ENCODE peak calls at places on chromosomes 1 and 21, in ten cellular contexts. One of them, this sample, is unnamed.
A peak's percentile ranks its signal among the peaks of the same experiment; 100 is the strongest.

GRCh38 chr1:202964755-202965440 is 2.2 kb downstream of the CYB5R1 start:
- DNase-seq in HCT116: no peak
- DNase-seq in K562: no peak
- DNase-seq in HepG2: no peak
- DNase-seq in WTC11: no peak
- DNase-seq in A549: no peak
- DNase-seq in SK-N-SH: no peak
- DNase-seq in GM12878: no peak
- DNase-seq in endothelial cell of umbilical vein: no peak
- DNase-seq in H1: no peak
- DNase-seq in this sample: no peak

GRCh38 chr1:38243106-38243505 is 196.5 kb upstream of the POU3F1 start:
- DNase-seq in HCT116: no peak
- DNase-seq in K562: peak; percentile 35
- DNase-seq in HepG2: no peak
- DNase-seq in WTC11: peak; percentile 52
- DNase-seq in A549: peak; percentile 4
- DNase-seq in SK-N-SH: no peak
- DNase-seq in GM12878: no peak
- DNase-seq in endothelial cell of umbilical vein: no peak
- DNase-seq in H1: no peak
- DNase-seq in this sample: no peak

GRCh38 chr1:193335797-193336428 is 149.5 kb upstream of the B3GALT2 start:
- DNase-seq in HCT116: no peak
- DNase-seq in K562: no peak
- DNase-seq in HepG2: no peak
- DNase-seq in WTC11: no peak
- DNase-seq in A549: no peak
- DNase-seq in SK-N-SH: no peak
- DNase-seq in GM12878: no peak
- DNase-seq in endothelial cell of umbilical vein: peak; percentile 21
- DNase-seq in H1: no peak
- DNase-seq in this sample: no peak

GRCh38 chr1:221336141-221336540 is 405.7 kb downstream of the DUSP10 start:
- DNase-seq in HCT116: no peak
- DNase-seq in K562: no peak
- DNase-seq in HepG2: peak; percentile 11
- DNase-seq in WTC11: no peak
- DNase-seq in A549: no peak
- DNase-seq in SK-N-SH: no peak
- DNase-seq in GM12878: no peak
- DNase-seq in endothelial cell of umbilical vein: no peak
- DNase-seq in H1: no peak
- DNase-seq in this sample: no peak

GRCh38 chr1:229253170-229253974 is 17.5 kb upstream of the RAB4A start:
- DNase-seq in HCT116: no peak
- DNase-seq in K562: no peak
- DNase-seq in HepG2: peak; percentile 75
- DNase-seq in WTC11: no peak
- DNase-seq in A549: peak; percentile 72
- DNase-seq in SK-N-SH: peak; percentile 48
- DNase-seq in GM12878: no peak
- DNase-seq in endothelial cell of umbilical vein: no peak
- DNase-seq in H1: no peak
- DNase-seq in this sample: peak; percentile 69

GRCh38 chr21:41753001-41753725 is 13.7 kb downstream of the RIPK4 start:
- DNase-seq in HCT116: no peak
- DNase-seq in K562: no peak
- DNase-seq in HepG2: no peak
- DNase-seq in WTC11: no peak
- DNase-seq in A549: no peak
- DNase-seq in SK-N-SH: no peak
- DNase-seq in GM12878: no peak
- DNase-seq in endothelial cell of umbilical vein: no peak
- DNase-seq in H1: no peak
- DNase-seq in this sample: no peak

GRCh38 chr1:2557146-2558029 is 1.2 kb downstream of the TNFRSF14 start:
- DNase-seq in HCT116: no peak
- DNase-seq in K562: no peak
- DNase-seq in HepG2: no peak
- DNase-seq in WTC11: no peak
- DNase-seq in A549: no peak
- DNase-seq in SK-N-SH: peak; percentile 31
- DNase-seq in GM12878: no peak
- DNase-seq in endothelial cell of umbilical vein: no peak
- DNase-seq in H1: no peak
- DNase-seq in this sample: no peak

GRCh38 chr1:178434899-178435298 is 61.9 kb downstream of the CLEC20A start:
- DNase-seq in HCT116: no peak
- DNase-seq in K562: no peak
- DNase-seq in HepG2: no peak
- DNase-seq in WTC11: no peak
- DNase-seq in A549: no peak
- DNase-seq in SK-N-SH: no peak
- DNase-seq in GM12878: no peak
- DNase-seq in endothelial cell of umbilical vein: no peak
- DNase-seq in H1: no peak
- DNase-seq in this sample: no peak

GRCh38 chr1:162905759-162906158 is 44.8 kb upstream of the CCDC190 start:
- DNase-seq in HCT116: no peak
- DNase-seq in K562: no peak
- DNase-seq in HepG2: peak; percentile 7
- DNase-seq in WTC11: no peak
- DNase-seq in A549: peak; percentile 14
- DNase-seq in SK-N-SH: no peak
- DNase-seq in GM12878: no peak
- DNase-seq in endothelial cell of umbilical vein: peak; percentile 53
- DNase-seq in H1: no peak
- DNase-seq in this sample: no peak

GRCh38 chr1:115545096-115545720 is 96.6 kb upstream of the VANGL1 start:
- DNase-seq in HCT116: no peak
- DNase-seq in K562: no peak
- DNase-seq in HepG2: no peak
- DNase-seq in WTC11: no peak
- DNase-seq in A549: no peak
- DNase-seq in SK-N-SH: no peak
- DNase-seq in GM12878: no peak
- DNase-seq in endothelial cell of umbilical vein: no peak
- DNase-seq in H1: no peak
- DNase-seq in this sample: no peak

GRCh38 chr1:205920159-205920558 is 23.1 kb downstream of the SLC26A9 start:
- DNase-seq in HCT116: no peak
- DNase-seq in K562: no peak
- DNase-seq in HepG2: no peak
- DNase-seq in WTC11: no peak
- DNase-seq in A549: no peak
- DNase-seq in SK-N-SH: no peak
- DNase-seq in GM12878: no peak
- DNase-seq in endothelial cell of umbilical vein: peak; percentile 12
- DNase-seq in H1: no peak
- DNase-seq in this sample: peak; percentile 31

GRCh38 chr1:109631513-109632260 is 12.1 kb downstream of the AMPD2 start:
- DNase-seq in HCT116: no peak
- DNase-seq in K562: no peak
- DNase-seq in HepG2: no peak
- DNase-seq in WTC11: no peak
- DNase-seq in A549: no peak
- DNase-seq in SK-N-SH: peak; percentile 44
- DNase-seq in GM12878: no peak
- DNase-seq in endothelial cell of umbilical vein: no peak
- DNase-seq in H1: no peak
- DNase-seq in this sample: no peak

GRCh38 chr1:198713081-198713480 is 74.2 kb downstream of the PTPRC start:
- DNase-seq in HCT116: no peak
- DNase-seq in K562: no peak
- DNase-seq in HepG2: no peak
- DNase-seq in WTC11: no peak
- DNase-seq in A549: peak; percentile 5
- DNase-seq in SK-N-SH: no peak
- DNase-seq in GM12878: no peak
- DNase-seq in endothelial cell of umbilical vein: no peak
- DNase-seq in H1: no peak
- DNase-seq in this sample: peak; percentile 8
- TF ChIP-seq MAX in HCT116: no peak
- TF ChIP-seq MAX in K562: no peak
- TF ChIP-seq MAX in HepG2: no peak
- TF ChIP-seq MAX in WTC11: no peak
- TF ChIP-seq MAX in A549: no peak
- TF ChIP-seq MAX in SK-N-SH: no peak
- TF ChIP-seq MAX in GM12878: no peak
- TF ChIP-seq MAX in endothelial cell of umbilical vein: no peak
- TF ChIP-seq MAX in H1: no peak
- TF ChIP-seq MAX in this sample: no peak

GRCh38 chr1:86756062-86756406 is 51.7 kb downstream of the SH3GLB1 start:
- DNase-seq in HCT116: no peak
- DNase-seq in K562: peak; percentile 21
- DNase-seq in HepG2: no peak
- DNase-seq in WTC11: no peak
- DNase-seq in A549: no peak
- DNase-seq in SK-N-SH: no peak
- DNase-seq in GM12878: no peak
- DNase-seq in endothelial cell of umbilical vein: no peak
- DNase-seq in H1: no peak
- DNase-seq in this sample: no peak
- TF ChIP-seq MAX in HCT116: no peak
- TF ChIP-seq MAX in K562: no peak
- TF ChIP-seq MAX in HepG2: no peak
- TF ChIP-seq MAX in WTC11: no peak
- TF ChIP-seq MAX in A549: no peak
- TF ChIP-seq MAX in SK-N-SH: no peak
- TF ChIP-seq MAX in GM12878: no peak
- TF ChIP-seq MAX in endothelial cell of umbilical vein: no peak
- TF ChIP-seq MAX in H1: no peak
- TF ChIP-seq MAX in this sample: no peak

DNA sequence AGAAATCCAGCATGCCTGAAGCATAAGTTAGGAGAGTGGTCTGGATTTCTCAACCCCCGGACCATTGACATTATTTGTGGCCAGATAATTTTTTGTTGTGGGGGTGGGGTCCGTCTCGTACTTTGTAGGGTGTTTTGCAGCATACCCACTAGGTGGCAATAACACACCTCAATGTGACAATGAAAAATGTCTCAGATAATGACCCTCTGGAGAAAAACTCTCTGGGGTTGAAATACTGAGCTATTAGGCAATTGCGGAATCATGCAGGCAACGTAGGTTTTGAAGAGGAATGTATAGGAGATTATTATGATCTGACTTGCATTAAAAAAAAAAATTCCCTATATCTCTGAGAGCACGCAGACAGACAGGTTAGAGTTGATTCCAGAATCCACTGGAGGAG is 25.3 kb upstream of the RRP15 start:
- DNase-seq in HCT116: peak; percentile 7
- DNase-seq in K562: peak; percentile 36
- DNase-seq in HepG2: peak; percentile 7
- DNase-seq in WTC11: no peak
- DNase-seq in A549: peak; percentile 44
- DNase-seq in SK-N-SH: no peak
- DNase-seq in GM12878: no peak
- DNase-seq in endothelial cell of umbilical vein: peak; percentile 8
- DNase-seq in H1: no peak
- DNase-seq in this sample: peak; percentile 63
- TF ChIP-seq MAX in HCT116: no peak
- TF ChIP-seq MAX in K562: no peak
- TF ChIP-seq MAX in HepG2: no peak
- TF ChIP-seq MAX in WTC11: no peak
- TF ChIP-seq MAX in A549: no peak
- TF ChIP-seq MAX in SK-N-SH: no peak
- TF ChIP-seq MAX in GM12878: no peak
- TF ChIP-seq MAX in endothelial cell of umbilical vein: no peak
- TF ChIP-seq MAX in H1: no peak
- TF ChIP-seq MAX in this sample: no peak

GRCh38 chr1:34164510-34165381 is at the start of gene CSMD2:
- DNase-seq in HCT116: no peak
- DNase-seq in K562: no peak
- DNase-seq in HepG2: no peak
- DNase-seq in WTC11: peak; percentile 75
- DNase-seq in A549: peak; percentile 12
- DNase-seq in SK-N-SH: peak; percentile 83
- DNase-seq in GM12878: no peak
- DNase-seq in endothelial cell of umbilical vein: peak; percentile 1
- DNase-seq in H1: no peak
- DNase-seq in this sample: no peak
- TF ChIP-seq MAX in HCT116: no peak
- TF ChIP-seq MAX in K562: no peak
- TF ChIP-seq MAX in HepG2: no peak
- TF ChIP-seq MAX in WTC11: no peak
- TF ChIP-seq MAX in A549: no peak
- TF ChIP-seq MAX in SK-N-SH: no peak
- TF ChIP-seq MAX in GM12878: no peak
- TF ChIP-seq MAX in endothelial cell of umbilical vein: no peak
- TF ChIP-seq MAX in H1: no peak
- TF ChIP-seq MAX in this sample: no peak

GRCh38 chr1:186375152-186375928 is at the start of the genes ODR4 and TPR:
- DNase-seq in HCT116: peak; percentile 100
- DNase-seq in K562: peak; percentile 97
- DNase-seq in HepG2: peak; percentile 98
- DNase-seq in WTC11: peak; percentile 96
- DNase-seq in A549: peak; percentile 100
- DNase-seq in SK-N-SH: peak; percentile 92
- DNase-seq in GM12878: peak; percentile 96
- DNase-seq in endothelial cell of umbilical vein: peak; percentile 99
- DNase-seq in H1: peak; percentile 97
- DNase-seq in this sample: peak; percentile 98

GRCh38 chr1:186374313-186375151 is 521 bp downstream of the TPR start:
- DNase-seq in HCT116: peak; percentile 40
- DNase-seq in K562: peak; percentile 79
- DNase-seq in HepG2: peak; percentile 54
- DNase-seq in WTC11: no peak
- DNase-seq in A549: peak; percentile 39
- DNase-seq in SK-N-SH: peak; percentile 31
- DNase-seq in GM12878: peak; percentile 19
- DNase-seq in endothelial cell of umbilical vein: peak; percentile 63
- DNase-seq in H1: no peak
- DNase-seq in this sample: peak; percentile 64

GRCh38 chr1:186375929-186376330 is 292 bp downstream of the ODR4 start:
- DNase-seq in HCT116: no peak
- DNase-seq in K562: no peak
- DNase-seq in HepG2: no peak
- DNase-seq in WTC11: no peak
- DNase-seq in A549: no peak
- DNase-seq in SK-N-SH: no peak
- DNase-seq in GM12878: no peak
- DNase-seq in endothelial cell of umbilical vein: no peak
- DNase-seq in H1: no peak
- DNase-seq in this sample: no peak
- TF ChIP-seq MAX in HCT116: no peak
- TF ChIP-seq MAX in K562: no peak
- TF ChIP-seq MAX in HepG2: no peak
- TF ChIP-seq MAX in WTC11: no peak
- TF ChIP-seq MAX in A549: no peak
- TF ChIP-seq MAX in SK-N-SH: no peak
- TF ChIP-seq MAX in GM12878: no peak
- TF ChIP-seq MAX in endothelial cell of umbilical vein: no peak
- TF ChIP-seq MAX in H1: no peak
- TF ChIP-seq MAX in this sample: no peak

This sample was measured in NB4.